ENCODE peak calls at places on chromosomes 1 and 21, in seven cellular contexts. One of them, this sample, is unnamed.

GRCh38 chr1:61171915-61172485 is 89.6 kb downstream of the NFIA start:
- ATAC-seq in SK-N-SH treated with all-trans-retinoic acid at 6 μM for 48 hours: no peak
- ATAC-seq in activated CD4-positive, CD25-positive, alpha-beta regulatory T cell treated with anti-CD3 and anti-CD28 coated beads, Interleukin-2, amount 50 U/mL, for 24 hours: no peak
- ATAC-seq in activated CD8-positive, alpha-beta memory T cell treated with anti-CD3 and anti-CD28 coated beads, Interleukin-2, amount 10 ng/mL, durations not matched to agents 7 days and 5 days: no peak
- ATAC-seq in heart right ventricle: no peak
- ATAC-seq in PC-3: no peak
- ATAC-seq in psoas muscle: no peak
- ATAC-seq in this sample: no peak

GRCh38 chr1:119220980-119221379 is 80.5 kb upstream of the WARS2 start:
- ATAC-seq in heart right ventricle: no peak
- ATAC-seq in psoas muscle: no peak
- ATAC-seq in activated CD4-positive, CD25-positive, alpha-beta regulatory T cell treated with anti-CD3 and anti-CD28 coated beads, Interleukin-2, amount 50 U/mL, for 24 hours: no peak
- ATAC-seq in activated CD8-positive, alpha-beta memory T cell treated with anti-CD3 and anti-CD28 coated beads, Interleukin-2, amount 10 ng/mL, durations not matched to agents 7 days and 5 days: no peak
- ATAC-seq in SK-N-SH treated with all-trans-retinoic acid at 6 μM for 48 hours: no peak
- ATAC-seq in PC-3: no peak
- ATAC-seq in this sample: no peak

GRCh38 chr21:14569868-14570267 is 23.8 kb upstream of the SAMSN1 start:
- ATAC-seq in PC-3: no peak
- ATAC-seq in activated CD8-positive, alpha-beta memory T cell treated with anti-CD3 and anti-CD28 coated beads, Interleukin-2, amount 10 ng/mL, durations not matched to agents 7 days and 5 days: no peak
- ATAC-seq in SK-N-SH treated with all-trans-retinoic acid at 6 μM for 48 hours: no peak
- ATAC-seq in psoas muscle: no peak
- ATAC-seq in activated CD4-positive, CD25-positive, alpha-beta regulatory T cell treated with anti-CD3 and anti-CD28 coated beads, Interleukin-2, amount 50 U/mL, for 24 hours: no peak
- ATAC-seq in heart right ventricle: no peak
- ATAC-seq in this sample: no peak

GRCh38 chr1:46183926-46184557 is 7.8 kb upstream of the P3R3URF start:
- ATAC-seq in SK-N-SH treated with all-trans-retinoic acid at 6 μM for 48 hours: no peak
- ATAC-seq in activated CD4-positive, CD25-positive, alpha-beta regulatory T cell treated with anti-CD3 and anti-CD28 coated beads, Interleukin-2, amount 50 U/mL, for 24 hours: no peak
- ATAC-seq in heart right ventricle: no peak
- ATAC-seq in psoas muscle: peak; percentile 11
- ATAC-seq in PC-3: no peak
- ATAC-seq in activated CD8-positive, alpha-beta memory T cell treated with anti-CD3 and anti-CD28 coated beads, Interleukin-2, amount 10 ng/mL, durations not matched to agents 7 days and 5 days: peak; percentile 20
- ATAC-seq in this sample: no peak

GRCh38 chr1:110475358-110476027 is 24.5 kb downstream of the PROK1 start:
- ATAC-seq in heart right ventricle: no peak
- ATAC-seq in psoas muscle: no peak
- ATAC-seq in SK-N-SH treated with all-trans-retinoic acid at 6 μM for 48 hours: no peak
- ATAC-seq in activated CD4-positive, CD25-positive, alpha-beta regulatory T cell treated with anti-CD3 and anti-CD28 coated beads, Interleukin-2, amount 50 U/mL, for 24 hours: no peak
- ATAC-seq in PC-3: no peak
- ATAC-seq in activated CD8-positive, alpha-beta memory T cell treated with anti-CD3 and anti-CD28 coated beads, Interleukin-2, amount 10 ng/mL, durations not matched to agents 7 days and 5 days: no peak
- ATAC-seq in this sample: peak; percentile 22

GRCh38 chr1:156845055-156845952 is 13.6 kb downstream of the INSRR start:
- ATAC-seq in PC-3: no peak
- ATAC-seq in activated CD8-positive, alpha-beta memory T cell treated with anti-CD3 and anti-CD28 coated beads, Interleukin-2, amount 10 ng/mL, durations not matched to agents 7 days and 5 days: peak; percentile 48
- ATAC-seq in heart right ventricle: no peak
- ATAC-seq in SK-N-SH treated with all-trans-retinoic acid at 6 μM for 48 hours: no peak
- ATAC-seq in activated CD4-positive, CD25-positive, alpha-beta regulatory T cell treated with anti-CD3 and anti-CD28 coated beads, Interleukin-2, amount 50 U/mL, for 24 hours: peak; percentile 24
- ATAC-seq in psoas muscle: peak; percentile 15
- ATAC-seq in this sample: no peak

GRCh38 chr1:167206166-167206835 is 14.4 kb upstream of the POU2F1 start:
- ATAC-seq in heart right ventricle: no peak
- ATAC-seq in activated CD8-positive, alpha-beta memory T cell treated with anti-CD3 and anti-CD28 coated beads, Interleukin-2, amount 10 ng/mL, durations not matched to agents 7 days and 5 days: no peak
- ATAC-seq in SK-N-SH treated with all-trans-retinoic acid at 6 μM for 48 hours: no peak
- ATAC-seq in PC-3: no peak
- ATAC-seq in psoas muscle: no peak
- ATAC-seq in activated CD4-positive, CD25-positive, alpha-beta regulatory T cell treated with anti-CD3 and anti-CD28 coated beads, Interleukin-2, amount 50 U/mL, for 24 hours: no peak
- ATAC-seq in this sample: no peak

GRCh38 chr1:51472349-51472748 is 46.7 kb downstream of the EPS15 start:
- ATAC-seq in activated CD8-positive, alpha-beta memory T cell treated with anti-CD3 and anti-CD28 coated beads, Interleukin-2, amount 10 ng/mL, durations not matched to agents 7 days and 5 days: no peak
- ATAC-seq in SK-N-SH treated with all-trans-retinoic acid at 6 μM for 48 hours: peak; percentile 47
- ATAC-seq in psoas muscle: no peak
- ATAC-seq in activated CD4-positive, CD25-positive, alpha-beta regulatory T cell treated with anti-CD3 and anti-CD28 coated beads, Interleukin-2, amount 50 U/mL, for 24 hours: no peak
- ATAC-seq in PC-3: no peak
- ATAC-seq in heart right ventricle: peak; percentile 85
- ATAC-seq in this sample: no peak

GRCh38 chr1:206067486-206068302 is 14.7 kb downstream of the RHEX start:
- ATAC-seq in psoas muscle: peak; percentile 68
- ATAC-seq in activated CD4-positive, CD25-positive, alpha-beta regulatory T cell treated with anti-CD3 and anti-CD28 coated beads, Interleukin-2, amount 50 U/mL, for 24 hours: peak; percentile 39
- ATAC-seq in heart right ventricle: peak; percentile 49
- ATAC-seq in activated CD8-positive, alpha-beta memory T cell treated with anti-CD3 and anti-CD28 coated beads, Interleukin-2, amount 10 ng/mL, durations not matched to agents 7 days and 5 days: no peak
- ATAC-seq in SK-N-SH treated with all-trans-retinoic acid at 6 μM for 48 hours: no peak
- ATAC-seq in PC-3: no peak
- ATAC-seq in this sample: no peak

GRCh38 chr1:9068971-9069323 is 488 bp downstream of the SLC2A5 start:
- ATAC-seq in SK-N-SH treated with all-trans-retinoic acid at 6 μM for 48 hours: no peak
- ATAC-seq in heart right ventricle: peak; percentile 8
- ATAC-seq in psoas muscle: peak; percentile 8
- ATAC-seq in activated CD8-positive, alpha-beta memory T cell treated with anti-CD3 and anti-CD28 coated beads, Interleukin-2, amount 10 ng/mL, durations not matched to agents 7 days and 5 days: no peak
- ATAC-seq in PC-3: no peak
- ATAC-seq in activated CD4-positive, CD25-positive, alpha-beta regulatory T cell treated with anti-CD3 and anti-CD28 coated beads, Interleukin-2, amount 50 U/mL, for 24 hours: no peak
- ATAC-seq in this sample: peak; percentile 13

GRCh38 chr1:11653101-11653601 is 1.1 kb downstream of the FBXO2 start:
- ATAC-seq in heart right ventricle: no peak
- ATAC-seq in activated CD4-positive, CD25-positive, alpha-beta regulatory T cell treated with anti-CD3 and anti-CD28 coated beads, Interleukin-2, amount 50 U/mL, for 24 hours: no peak
- ATAC-seq in PC-3: peak; percentile 73
- ATAC-seq in activated CD8-positive, alpha-beta memory T cell treated with anti-CD3 and anti-CD28 coated beads, Interleukin-2, amount 10 ng/mL, durations not matched to agents 7 days and 5 days: no peak
- ATAC-seq in SK-N-SH treated with all-trans-retinoic acid at 6 μM for 48 hours: no peak
- ATAC-seq in psoas muscle: no peak
- ATAC-seq in this sample: no peak

GRCh38 chr21:38478782-38479181 is 19.5 kb downstream of the ERG start:
- ATAC-seq in activated CD4-positive, CD25-positive, alpha-beta regulatory T cell treated with anti-CD3 and anti-CD28 coated beads, Interleukin-2, amount 50 U/mL, for 24 hours: peak; percentile 43
- ATAC-seq in PC-3: no peak
- ATAC-seq in activated CD8-positive, alpha-beta memory T cell treated with anti-CD3 and anti-CD28 coated beads, Interleukin-2, amount 10 ng/mL, durations not matched to agents 7 days and 5 days: no peak
- ATAC-seq in SK-N-SH treated with all-trans-retinoic acid at 6 μM for 48 hours: no peak
- ATAC-seq in heart right ventricle: no peak
- ATAC-seq in psoas muscle: no peak
- ATAC-seq in this sample: peak; percentile 85

GRCh38 chr1:43304771-43305300 is 4.1 kb downstream of the TIE1 start:
- ATAC-seq in heart right ventricle: no peak
- ATAC-seq in activated CD8-positive, alpha-beta memory T cell treated with anti-CD3 and anti-CD28 coated beads, Interleukin-2, amount 10 ng/mL, durations not matched to agents 7 days and 5 days: no peak
- ATAC-seq in psoas muscle: no peak
- ATAC-seq in PC-3: no peak
- ATAC-seq in activated CD4-positive, CD25-positive, alpha-beta regulatory T cell treated with anti-CD3 and anti-CD28 coated beads, Interleukin-2, amount 50 U/mL, for 24 hours: no peak
- ATAC-seq in SK-N-SH treated with all-trans-retinoic acid at 6 μM for 48 hours: no peak
- ATAC-seq in this sample: no peak

GRCh38 chr1:51861669-51862068 is 16.9 kb downstream of the NRDC start:
- ATAC-seq in activated CD4-positive, CD25-positive, alpha-beta regulatory T cell treated with anti-CD3 and anti-CD28 coated beads, Interleukin-2, amount 50 U/mL, for 24 hours: peak; percentile 13
- ATAC-seq in heart right ventricle: no peak
- ATAC-seq in psoas muscle: no peak
- ATAC-seq in SK-N-SH treated with all-trans-retinoic acid at 6 μM for 48 hours: no peak
- ATAC-seq in PC-3: no peak
- ATAC-seq in activated CD8-positive, alpha-beta memory T cell treated with anti-CD3 and anti-CD28 coated beads, Interleukin-2, amount 10 ng/mL, durations not matched to agents 7 days and 5 days: no peak
- ATAC-seq in this sample: no peak

GRCh38 chr1:205714190-205714905 is 34.0 kb upstream of the SLC45A3 start:
- ATAC-seq in activated CD8-positive, alpha-beta memory T cell treated with anti-CD3 and anti-CD28 coated beads, Interleukin-2, amount 10 ng/mL, durations not matched to agents 7 days and 5 days: no peak
- ATAC-seq in psoas muscle: no peak
- ATAC-seq in SK-N-SH treated with all-trans-retinoic acid at 6 μM for 48 hours: no peak
- ATAC-seq in PC-3: peak; percentile 36
- ATAC-seq in heart right ventricle: no peak
- ATAC-seq in activated CD4-positive, CD25-positive, alpha-beta regulatory T cell treated with anti-CD3 and anti-CD28 coated beads, Interleukin-2, amount 50 U/mL, for 24 hours: no peak
- ATAC-seq in this sample: peak; percentile 36